ENCODE peak calls at places on chromosomes 11 and 22, in ten cellular contexts. C is IMR-90; O is mucosa of gallbladder; K is AG09319; B is stimulated activated CD4-positive, alpha-beta T cell treated with anti-CD3 and anti-CD28 coated beads, TNF-alpha, amount 100 ng/mL, for 1 hour; D is effector memory CD8-positive, alpha-beta T cell; V is NCI-H1436; Z is fibroblast of pulmonary artery; L is HCT116; X is adipocyte. E is an unnamed sample.

GRCh38 chr11:132839226-132839625 is 693.1 kb downstream of the OPCML start:
- DNase-seq in O (no peak), D (no peak), X (no peak), Z (no peak), K (no peak), V (no peak), L (no peak), B (no peak), C (no peak), E (no peak)

GRCh38 chr11:18115360-18116127 is 9.7 kb upstream of the SAAL1 start:
- DNase-seq in V (peak; percentile 70), D (peak; percentile 58), B (peak; percentile 27), C (peak; percentile 55), O (peak; percentile 45), L (peak; percentile 76), K (peak; percentile 14), X (peak; percentile 84), Z (peak; percentile 63), E (no peak)

GRCh38 chr22:48918585-48919186 is 909.0 kb downstream of the BRD1 start:
- DNase-seq in K (no peak), D (no peak), C (no peak), V (no peak), X (no peak), B (no peak), O (no peak), L (no peak), Z (no peak), E (no peak)

GRCh38 chr11:108009497-108010360 is 1.0 kb downstream of the CUL5 start:
- DNase-seq in L (no peak), V (no peak), D (no peak), C (no peak), B (no peak), Z (peak; percentile 13), X (peak; percentile 55), O (peak; percentile 11), K (no peak), E (no peak)

GRCh38 chr11:65773784-65774411 is 6.9 kb downstream of the AP5B1 start:
- DNase-seq in B (no peak), O (no peak), L (no peak), Z (no peak), D (no peak), C (no peak), V (no peak), X (no peak), K (no peak), E (no peak)

GRCh38 chr11:73321342-73322110 is 13.4 kb downstream of the ARHGEF17 start:
- DNase-seq in B (no peak), Z (peak; percentile 70), L (no peak), D (no peak), C (peak; percentile 84), X (peak; percentile 68), K (no peak), V (peak; percentile 20), O (peak; percentile 33), E (no peak)

GRCh38 chr11:129061466-129062194 is 119.0 kb upstream of the TP53AIP1 start:
- DNase-seq in X (peak; percentile 14), L (peak; percentile 80), Z (peak; percentile 64), C (peak; percentile 50), D (no peak), V (no peak), K (no peak), O (no peak), B (no peak), E (no peak)

GRCh38 chr11:65133724-65134123 is 595 bp downstream of the SYVN1 start:
- DNase-seq in V (no peak), B (no peak), L (no peak), X (peak; percentile 52), O (no peak), Z (peak; percentile 39), C (no peak), K (no peak), D (no peak), E (peak; percentile 79)

GRCh38 chr11:114274637-114275036 is 21.6 kb upstream of the NNMT start:
- DNase-seq in Z (no peak), B (no peak), K (no peak), O (no peak), L (no peak), D (no peak), X (no peak), C (no peak), V (no peak), E (peak; percentile 17)

GRCh38 chr22:49037701-49038245 is 789.9 kb downstream of the BRD1 start:
- DNase-seq in X (no peak), O (no peak), D (no peak), Z (no peak), C (no peak), L (no peak), K (no peak), B (no peak), V (no peak), E (no peak)

GRCh38 chr11:8268530-8269461 is 5.1 kb upstream of the LMO1 start:
- DNase-seq in O (no peak), Z (no peak), D (no peak), C (no peak), B (no peak), K (no peak), L (no peak), X (peak; percentile 25), V (no peak), E (peak; percentile 61)

GRCh38 chr11:131609921-131610320 is 239.5 kb downstream of the NTM start:
- DNase-seq in L (no peak), X (no peak), Z (no peak), O (no peak), B (no peak), V (no peak), K (no peak), D (no peak), C (no peak), E (no peak)

GRCh38 chr22:20956258-20957117 is 10.6 kb upstream of the AIFM3 start:
- DNase-seq in D (no peak), Z (peak; percentile 22), B (no peak), C (peak; percentile 25), X (peak; percentile 19), K (no peak), L (peak; percentile 73), V (no peak), O (no peak), E (no peak)

GRCh38 chr11:45079567-45079942 is 66.9 kb upstream of the PRDM11 start:
- DNase-seq in L (no peak), K (no peak), C (no peak), D (no peak), X (no peak), V (no peak), B (no peak), Z (no peak), O (no peak), E (no peak)

GRCh38 chr11:130527648-130528300 is 79.3 kb downstream of the ADAMTS15 start:
- DNase-seq in B (no peak), D (no peak), C (peak; percentile 60), X (peak; percentile 36), O (no peak), V (no peak), K (no peak), L (no peak), Z (peak; percentile 81), E (peak; percentile 74)

GRCh38 chr11:12293486-12293885 is 83.9 kb upstream of the PARVA start:
- DNase-seq in O (no peak), Z (no peak), L (no peak), K (no peak), C (no peak), X (no peak), V (no peak), B (no peak), D (no peak), E (no peak)

GRCh38 chr11:62664405-62665074 is 470 bp downstream of the C11orf98 start:
- DNase-seq in K (no peak), L (no peak), B (peak; percentile 19), Z (peak; percentile 48), O (no peak), X (no peak), C (peak; percentile 50), V (peak; percentile 25), D (peak; percentile 46), E (no peak)

GRCh38 chr22:37230673-37231405 is 13.2 kb downstream of the RAC2 start:
- DNase-seq in K (no peak), X (no peak), B (no peak), O (no peak), Z (no peak), L (no peak), V (no peak), D (no peak), C (no peak), E (no peak)

GRCh38 chr22:41401781-41402648 is 20.3 kb downstream of the TEF start:
- DNase-seq in C (peak; percentile 79), L (no peak), X (peak; percentile 91), D (no peak), B (no peak), K (peak; percentile 94), O (peak; percentile 90), V (peak; percentile 69), Z (peak; percentile 66), E (peak; percentile 88)

GRCh38 chr11:117369521-117369920 is 41.9 kb downstream of the CEP164 start:
- DNase-seq in X (peak; percentile 3), V (no peak), L (no peak), Z (no peak), B (no peak), O (no peak), C (no peak), K (no peak), D (no peak), E (no peak)

GRCh38 chr11:35798423-35798822 is 135.8 kb downstream of the TRIM44 start:
- DNase-seq in X (peak; percentile 41), V (no peak), K (no peak), D (no peak), O (no peak), C (peak; percentile 31), L (no peak), Z (peak; percentile 18), B (no peak), E (no peak)

GRCh38 chr11:46916669-46917108 is 1.7 kb downstream of the LRP4 start:
- DNase-seq in D (no peak), O (no peak), V (no peak), K (no peak), X (peak; percentile 86), C (peak; percentile 78), Z (peak; percentile 80), L (no peak), B (no peak), E (no peak)

GRCh38 chr22:32476804-32477203 is 2.2 kb downstream of the FBXO7 start:
- DNase-seq in B (no peak), Z (no peak), O (no peak), L (no peak), X (no peak), K (no peak), D (no peak), C (no peak), V (no peak), E (no peak)

GRCh38 chr11:47858169-47858543 is 10.0 kb upstream of the NUP160 start:
- DNase-seq in B (no peak), V (no peak), C (peak; percentile 72), K (peak; percentile 87), D (no peak), O (peak; percentile 34), X (peak; percentile 78), Z (peak; percentile 69), L (no peak), E (no peak)

GRCh38 chr22:21727768-21728167 is 7.8 kb downstream of the YPEL1 start:
- DNase-seq in K (no peak), V (no peak), Z (no peak), O (no peak), L (no peak), D (no peak), B (no peak), X (no peak), C (no peak), E (no peak)

GRCh38 chr22:48378673-48379072 is 1449.0 kb downstream of the BRD1 start:
- DNase-seq in O (no peak), C (no peak), X (no peak), Z (no peak), B (no peak), K (no peak), V (no peak), D (no peak), L (no peak), E (peak; percentile 26)

GRCh38 chr11:34415538-34415937 is 23.2 kb upstream of the CAT start:
- DNase-seq in L (no peak), V (no peak), O (no peak), X (no peak), Z (no peak), B (no peak), D (no peak), K (no peak), C (no peak), E (no peak)

GRCh38 chr11:12800032-12800671 is 125.9 kb downstream of the TEAD1 start:
- DNase-seq in B (no peak), O (peak; percentile 53), K (no peak), C (peak; percentile 81), V (no peak), X (peak; percentile 70), Z (peak; percentile 56), L (peak; percentile 74), D (no peak), E (no peak)

E was measured in coronary artery.